ENCODE peak calls at places on chromosomes 3 and 15, in eight cellular contexts. A is OCI-M1; W is SW 1271; T is CD8-positive, alpha-beta memory T cell; F is GM12892; C is stimulated activated CD8-positive, alpha-beta memory T cell treated with anti-CD3 and anti-CD28 coated beads, Interleukin-7, amount 100 ng/mL, for 24 hours; H is stomach; N is stimulated activated naive CD8-positive, alpha-beta T cell treated with anti-CD3 and anti-CD28 coated beads, Interleukin-15, amount 100 ng/mL, for 72 hours. E is an unnamed sample.

GRCh38 chr3:102449341-102449740 is 14.5 kb downstream of the ZPLD1 start:
- DNase-seq in T (no peak), A (peak; percentile 69), F (no peak), N (no peak), C (no peak), W (no peak), H (no peak), E (peak; percentile 58)

GRCh38 chr3:114364806-114365205 is 71.0 kb downstream of the TIGIT start:
- DNase-seq in T (no peak), H (no peak), N (no peak), A (no peak), C (no peak), F (no peak), W (no peak), E (no peak)

GRCh38 chr3:57582470-57583168 is 14.5 kb downstream of the ARF4 start:
- DNase-seq in F (no peak), W (peak; percentile 24), H (no peak), N (no peak), T (no peak), C (no peak), A (peak; percentile 24), E (peak; percentile 46)

GRCh38 chr15:48282186-48282585 is 49.0 kb upstream of the DUT start:
- DNase-seq in H (no peak), T (no peak), N (no peak), A (no peak), F (no peak), W (no peak), C (no peak), E (no peak)

GRCh38 chr3:150293401-150294001 is 114.6 kb upstream of the TSC22D2 start:
- DNase-seq in N (no peak), W (no peak), H (no peak), A (no peak), C (no peak), F (no peak), T (no peak), E (peak; percentile 80)

GRCh38 chr15:40054746-40055575 is 16.0 kb upstream of the SRP14 start:
- DNase-seq in T (peak; percentile 37), H (peak; percentile 84), W (no peak), C (no peak), F (peak; percentile 66), A (peak; percentile 29), N (peak; percentile 50), E (peak; percentile 80)

GRCh38 chr3:132543016-132543739 is 53.9 kb upstream of the ACKR4 start:
- DNase-seq in T (no peak), C (no peak), W (peak; percentile 65), N (no peak), A (peak; percentile 86), H (no peak), F (no peak), E (peak; percentile 96)

GRCh38 chr3:61360297-61360696 is 109.0 kb upstream of the FHIT start:
- DNase-seq in H (no peak), F (no peak), N (no peak), T (no peak), C (no peak), W (no peak), A (no peak), E (peak; percentile 1)

GRCh38 chr3:77513541-77513940 is 473.6 kb downstream of the ROBO2 start:
- DNase-seq in F (no peak), N (no peak), W (no peak), A (no peak), H (no peak), C (no peak), T (no peak), E (no peak)

GRCh38 chr15:57138260-57138895 is 219.9 kb downstream of the TCF12 start:
- DNase-seq in N (no peak), A (peak; percentile 74), T (no peak), F (no peak), H (peak; percentile 31), C (no peak), W (peak; percentile 71), E (peak; percentile 75)

GRCh38 chr3:169034401-169034800 is 629.1 kb downstream of the MECOM start:
- DNase-seq in A (no peak), N (no peak), F (no peak), H (no peak), T (no peak), W (no peak), C (no peak), E (peak; percentile 52)

GRCh38 chr3:37863949-37864822 is 2.5 kb downstream of the CTDSPL start:
- DNase-seq in T (no peak), N (no peak), H (no peak), F (no peak), C (no peak), W (peak; percentile 34), A (no peak), E (peak; percentile 27)

GRCh38 chr3:117059054-117059989 is 349.7 kb downstream of the TUSC7 start:
- DNase-seq in N (no peak), C (no peak), H (no peak), F (no peak), A (peak; percentile 72), T (no peak), W (peak; percentile 41), E (peak; percentile 54)

GRCh38 chr15:67120839-67121540 is 55.6 kb downstream of the SMAD3 start:
- DNase-seq in W (peak; percentile 86), H (peak; percentile 90), N (peak; percentile 87), T (peak; percentile 71), A (no peak), F (peak; percentile 77), C (peak; percentile 65), E (peak; percentile 90)

E was measured in ELR.